ENCODE peak calls at places on chromosomes 7 and 10, in eight cellular contexts. M is GM13977, H is Panc1, R is psoas muscle, P is EL, W is GM12865, T is SK-N-MC, E is A673. A is an unnamed sample.

GRCh38 chr10:5976689-5977470 is 463 bp downstream of the IL15RA start:
- DNase-seq in M (peak), H (no peak), R (peak), P (peak), W (peak), T (no peak), E (peak), A (peak)

GRCh38 chr7:13179775-13180448 is 492.5 kb downstream of the ARL4A start:
- DNase-seq in M (no peak), H (no peak), R (no peak), P (no peak), W (no peak), T (no peak), E (peak), A (no peak)

GRCh38 chr10:128985036-128985435 is 482.0 kb upstream of the MGMT start:
- DNase-seq in M (no peak), H (no peak), R (no peak), P (no peak), W (no peak), T (no peak), E (no peak), A (no peak)

GRCh38 chr7:22610258-22610657 is 110.3 kb upstream of the STEAP1B start:
- DNase-seq in M (no peak), H (no peak), R (no peak), P (no peak), W (no peak), T (no peak), E (no peak), A (no peak)

GRCh38 chr10:119030421-119031250 is 1.1 kb downstream of the NANOS1 start:
- DNase-seq in M (peak), H (no peak), R (peak), P (peak), W (peak), T (no peak), E (peak), A (peak)

GRCh38 chr10:57992321-57993077 is 275.2 kb downstream of the IPMK start:
- DNase-seq in M (no peak), H (no peak), R (no peak), P (peak), W (no peak), T (no peak), E (no peak), A (no peak)

GRCh38 chr7:154767821-154768415 is 235.0 kb downstream of the PAXIP1 start:
- DNase-seq in M (no peak), H (no peak), R (no peak), P (no peak), W (no peak), T (no peak), E (no peak), A (no peak)

GRCh38 chr10:78457804-78458483 is 424.3 kb downstream of the RPS24 start:
- DNase-seq in M (no peak), H (no peak), R (no peak), P (peak), W (no peak), T (no peak), E (no peak), A (no peak)

GRCh38 chr10:14240253-14241189 is 90.2 kb downstream of the FRMD4A start:
- DNase-seq in M (no peak), H (no peak), R (no peak), P (no peak), W (peak), T (no peak), E (peak), A (no peak)

A was measured in GM10248.